ENCODE peak calls at places on chromosomes 11 and 22, in four cellular contexts. T, K, I and W are unnamed samples.

GRCh38 chr11:70727899-70728620 is 329.7 kb downstream of the CTTN start:
- DNase-seq in T (no peak), K (no peak), I (peak), W (no peak)

GRCh38 chr11:68974421-68975194 is 6.2 kb downstream of the MRGPRD start:
- DNase-seq in T (no peak), K (no peak), I (peak), W (no peak)

GRCh38 chr11:17978553-17979287 is 34.1 kb downstream of the SERGEF start:
- DNase-seq in T (peak), K (no peak), I (peak), W (peak)

GRCh38 chr11:2593393-2593950 is 106.3 kb downstream of the KCNQ1OT1 start:
- DNase-seq in T (no peak), K (no peak), I (no peak), W (no peak)

GRCh38 chr11:65952052-65952521 is 6.8 kb downstream of the TSGA10IP start:
- DNase-seq in T (no peak), K (no peak), I (no peak), W (no peak)

GRCh38 chr11:395866-396265 is 1.9 kb downstream of the PKP3 start:
- DNase-seq in T (no peak), K (no peak), I (no peak), W (no peak)

GRCh38 chr22:45212992-45213751 is 27.5 kb downstream of the KIAA0930 start:
- DNase-seq in T (peak), K (no peak), I (no peak), W (no peak)

GRCh38 chr11:46969379-46969778 is 32.8 kb downstream of the CSTPP1 start:
- DNase-seq in T (no peak), K (no peak), I (no peak), W (no peak)